ENCODE peak calls at places on chromosome 6, in four cellular contexts. H, J, D and I are unnamed samples.

GRCh38 chr6:142867988-142868818 is 76.8 kb downstream of the HIVEP2 start:
- DNase-seq in H (peak), J (no peak), D (no peak), I (no peak)

GRCh38 chr6:3290501-3291211 is 31.9 kb downstream of the PSMG4 start:
- DNase-seq in H (no peak), J (no peak), D (no peak), I (no peak)

GRCh38 chr6:137877113-137877512 is 10.1 kb downstream of the TNFAIP3 start:
- DNase-seq in J (no peak), D (no peak), H (no peak), I (no peak)

GRCh38 chr6:132401120-132401940 is at the start of gene MOXD1:
- DNase-seq in D (no peak), H (peak), J (peak), I (no peak)

GRCh38 chr6:15137086-15137485 is 108.8 kb upstream of the JARID2 start:
- DNase-seq in J (no peak), D (no peak), H (no peak), I (no peak)

GRCh38 chr6:138800377-138801150 is 4.7 kb downstream of the ECT2L start:
- DNase-seq in D (no peak), H (no peak), J (no peak), I (no peak)

GRCh38 chr6:13165518-13166186 is 162.7 kb downstream of the TBC1D7 start:
- DNase-seq in H (no peak), D (no peak), J (no peak), I (no peak)

GRCh38 chr6:146827216-146827928 is 228.6 kb downstream of the ADGB start:
- DNase-seq in J (no peak), D (no peak), H (no peak), I (no peak)

GRCh38 chr6:37323568-37323967 is 30.2 kb upstream of the RNF8 start:
- DNase-seq in D (no peak), J (no peak), H (peak), I (no peak)

GRCh38 chr6:150977276-150977675 is 111.8 kb downstream of the MTHFD1L start:
- DNase-seq in J (no peak), D (no peak), H (no peak), I (no peak)

GRCh38 chr6:31702819-31703716 is at the start of gene ABHD16A:
- DNase-seq in J (peak), D (peak), H (peak), I (peak)